ENCODE peak calls at places on chromosomes 5 and 9, in nine cellular contexts. One of them, this sample, is unnamed.
A peak's percentile ranks its signal among the peaks of the same experiment; 100 is the strongest.

GRCh38 chr9:6641561-6641960 is 4.0 kb downstream of the GLDC start:
- DNase-seq in fibroblast of lung: no peak
- DNase-seq in GM23338: no peak
- DNase-seq in mesenchymal stem cell: no peak
- DNase-seq in H9: no peak
- DNase-seq in neural progenitor cell: no peak
- DNase-seq in IMR-90: no peak
- DNase-seq in A549: no peak
- DNase-seq in neuronal stem cell: no peak
- DNase-seq in this sample: no peak

GRCh38 chr5:150263801-150264621 is 25.6 kb downstream of the CAMK2A start:
- DNase-seq in fibroblast of lung: peak; percentile 92
- DNase-seq in GM23338: no peak
- DNase-seq in mesenchymal stem cell: peak; percentile 84
- DNase-seq in H9: no peak
- DNase-seq in neural progenitor cell: no peak
- DNase-seq in IMR-90: peak; percentile 90
- DNase-seq in A549: peak; percentile 81
- DNase-seq in neuronal stem cell: no peak
- DNase-seq in this sample: no peak

GRCh38 chr9:93813221-93813620 is 141.9 kb downstream of the BARX1 start:
- DNase-seq in fibroblast of lung: no peak
- DNase-seq in GM23338: no peak
- DNase-seq in mesenchymal stem cell: no peak
- DNase-seq in H9: no peak
- DNase-seq in neural progenitor cell: no peak
- DNase-seq in IMR-90: no peak
- DNase-seq in A549: no peak
- DNase-seq in neuronal stem cell: no peak
- DNase-seq in this sample: no peak

GRCh38 chr5:172106511-172107356 is 81.3 kb downstream of the STK10 start:
- DNase-seq in fibroblast of lung: no peak
- DNase-seq in GM23338: peak; percentile 77
- DNase-seq in mesenchymal stem cell: peak; percentile 49
- DNase-seq in H9: peak; percentile 70
- DNase-seq in neural progenitor cell: peak; percentile 76
- DNase-seq in IMR-90: no peak
- DNase-seq in A549: peak; percentile 58
- DNase-seq in neuronal stem cell: peak; percentile 76
- DNase-seq in this sample: no peak

GRCh38 chr5:125140855-125141254 is 394.4 kb upstream of the ZNF608 start:
- DNase-seq in fibroblast of lung: peak; percentile 84
- DNase-seq in GM23338: no peak
- DNase-seq in mesenchymal stem cell: peak; percentile 96
- DNase-seq in H9: no peak
- DNase-seq in neural progenitor cell: peak; percentile 19
- DNase-seq in IMR-90: peak; percentile 93
- DNase-seq in A549: no peak
- DNase-seq in neuronal stem cell: no peak
- DNase-seq in this sample: peak; percentile 9

GRCh38 chr9:32500768-32501167 is 25.2 kb downstream of the RIGI start:
- DNase-seq in fibroblast of lung: peak; percentile 65
- DNase-seq in GM23338: no peak
- DNase-seq in mesenchymal stem cell: peak; percentile 63
- DNase-seq in H9: no peak
- DNase-seq in neural progenitor cell: no peak
- DNase-seq in IMR-90: peak; percentile 46
- DNase-seq in A549: peak; percentile 29
- DNase-seq in neuronal stem cell: no peak
- DNase-seq in this sample: peak; percentile 12

GRCh38 chr5:41707853-41708603 is 162.2 kb downstream of the OXCT1 start:
- DNase-seq in fibroblast of lung: peak; percentile 41
- DNase-seq in GM23338: peak; percentile 78
- DNase-seq in mesenchymal stem cell: peak; percentile 52
- DNase-seq in H9: peak; percentile 55
- DNase-seq in neural progenitor cell: peak; percentile 71
- DNase-seq in IMR-90: peak; percentile 76
- DNase-seq in A549: peak; percentile 2
- DNase-seq in neuronal stem cell: peak; percentile 9
- DNase-seq in this sample: peak; percentile 10

GRCh38 chr9:32991895-32992595 is 9.4 kb downstream of the APTX start:
- DNase-seq in fibroblast of lung: peak; percentile 32
- DNase-seq in GM23338: no peak
- DNase-seq in mesenchymal stem cell: no peak
- DNase-seq in H9: no peak
- DNase-seq in neural progenitor cell: no peak
- DNase-seq in IMR-90: peak; percentile 11
- DNase-seq in A549: no peak
- DNase-seq in neuronal stem cell: no peak
- DNase-seq in this sample: no peak

GRCh38 chr5:116360008-116360853 is 214.4 kb downstream of the SEMA6A start:
- DNase-seq in fibroblast of lung: peak; percentile 13
- DNase-seq in GM23338: no peak
- DNase-seq in mesenchymal stem cell: no peak
- DNase-seq in H9: no peak
- DNase-seq in neural progenitor cell: no peak
- DNase-seq in IMR-90: no peak
- DNase-seq in A549: no peak
- DNase-seq in neuronal stem cell: no peak
- DNase-seq in this sample: no peak

GRCh38 chr9:81717747-81718077 is 28.4 kb upstream of the TLE1 start:
- DNase-seq in fibroblast of lung: no peak
- DNase-seq in GM23338: no peak
- DNase-seq in mesenchymal stem cell: no peak
- DNase-seq in H9: no peak
- DNase-seq in neural progenitor cell: no peak
- DNase-seq in IMR-90: no peak
- DNase-seq in A549: no peak
- DNase-seq in neuronal stem cell: no peak
- DNase-seq in this sample: no peak

GRCh38 chr5:143717400-143717799 is 94.6 kb upstream of the HMHB1 start:
- DNase-seq in fibroblast of lung: peak; percentile 94
- DNase-seq in GM23338: no peak
- DNase-seq in mesenchymal stem cell: peak; percentile 23
- DNase-seq in H9: no peak
- DNase-seq in neural progenitor cell: no peak
- DNase-seq in IMR-90: peak; percentile 72
- DNase-seq in A549: no peak
- DNase-seq in neuronal stem cell: no peak
- DNase-seq in this sample: no peak

GRCh38 chr5:5344051-5344571 is 78.4 kb upstream of the ICE1 start:
- DNase-seq in fibroblast of lung: peak; percentile 33
- DNase-seq in GM23338: no peak
- DNase-seq in mesenchymal stem cell: no peak
- DNase-seq in H9: no peak
- DNase-seq in neural progenitor cell: no peak
- DNase-seq in IMR-90: no peak
- DNase-seq in A549: no peak
- DNase-seq in neuronal stem cell: no peak
- DNase-seq in this sample: no peak

GRCh38 chr5:72540759-72541438 is 33.7 kb upstream of the ZNF366 start:
- DNase-seq in fibroblast of lung: no peak
- DNase-seq in GM23338: no peak
- DNase-seq in mesenchymal stem cell: no peak
- DNase-seq in H9: no peak
- DNase-seq in neural progenitor cell: no peak
- DNase-seq in IMR-90: no peak
- DNase-seq in A549: no peak
- DNase-seq in neuronal stem cell: no peak
- DNase-seq in this sample: no peak

GRCh38 chr5:72541501-72542235 is 34.5 kb upstream of the ZNF366 start:
- DNase-seq in fibroblast of lung: no peak
- DNase-seq in GM23338: no peak
- DNase-seq in mesenchymal stem cell: no peak
- DNase-seq in H9: peak; percentile 42
- DNase-seq in neural progenitor cell: peak; percentile 43
- DNase-seq in IMR-90: no peak
- DNase-seq in A549: no peak
- DNase-seq in neuronal stem cell: no peak
- DNase-seq in this sample: no peak

GRCh38 chr5:72542695-72543094 is 35.5 kb upstream of the ZNF366 start:
- DNase-seq in fibroblast of lung: no peak
- DNase-seq in GM23338: no peak
- DNase-seq in mesenchymal stem cell: no peak
- DNase-seq in H9: no peak
- DNase-seq in neural progenitor cell: no peak
- DNase-seq in IMR-90: no peak
- DNase-seq in A549: no peak
- DNase-seq in neuronal stem cell: no peak
- DNase-seq in this sample: no peak

GRCh38 chr5:72543365-72543764 is 36.2 kb upstream of the ZNF366 start:
- DNase-seq in fibroblast of lung: peak; percentile 91
- DNase-seq in GM23338: no peak
- DNase-seq in mesenchymal stem cell: peak; percentile 78
- DNase-seq in H9: no peak
- DNase-seq in neural progenitor cell: no peak
- DNase-seq in IMR-90: peak; percentile 69
- DNase-seq in A549: no peak
- DNase-seq in neuronal stem cell: no peak
- DNase-seq in this sample: no peak

DNA sequence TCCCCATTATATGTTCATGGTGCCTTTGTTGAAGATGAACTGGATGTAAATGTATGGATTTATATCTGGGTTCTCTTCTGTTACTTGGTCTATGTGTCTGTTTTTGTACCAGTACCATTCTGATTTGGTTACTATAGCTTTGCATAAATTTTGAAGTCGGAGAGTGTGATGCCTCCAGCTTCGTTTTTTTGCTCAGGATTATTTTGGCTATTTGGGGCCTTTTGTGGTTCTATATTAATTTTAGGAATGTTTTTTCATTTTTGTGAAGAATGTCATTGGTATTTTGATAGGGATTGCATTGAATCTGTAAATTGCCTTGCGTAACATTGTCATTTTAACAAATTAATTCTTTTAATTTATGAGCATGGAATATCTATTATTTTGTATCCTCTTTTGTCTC is 36.6 kb upstream of the ZNF366 start:
- DNase-seq in fibroblast of lung: no peak
- DNase-seq in GM23338: no peak
- DNase-seq in mesenchymal stem cell: no peak
- DNase-seq in H9: no peak
- DNase-seq in neural progenitor cell: no peak
- DNase-seq in IMR-90: no peak
- DNase-seq in A549: no peak
- DNase-seq in neuronal stem cell: no peak
- DNase-seq in this sample: no peak
- H3K4me2 ChIP-seq in fibroblast of lung: no peak overlapping the region
- H3K4me2 ChIP-seq in GM23338: no peak overlapping the region
- H3K4me2 ChIP-seq in mesenchymal stem cell: no peak overlapping the region
- H3K4me2 ChIP-seq in H9: no peak overlapping the region
- H3K4me2 ChIP-seq in neural progenitor cell: no peak overlapping the region
- H3K4me2 ChIP-seq in IMR-90: no peak overlapping the region
- H3K4me2 ChIP-seq in A549: no peak overlapping the region
- H3K4me2 ChIP-seq in neuronal stem cell: no peak overlapping the region
- H3K4me2 ChIP-seq in this sample: no peak overlapping the region

GRCh38 chr5:2757563-2758311 is 6.3 kb upstream of the IRX2 start:
- DNase-seq in fibroblast of lung: peak; percentile 84
- DNase-seq in GM23338: peak; percentile 70
- DNase-seq in mesenchymal stem cell: no peak
- DNase-seq in H9: peak; percentile 40
- DNase-seq in neural progenitor cell: no peak
- DNase-seq in IMR-90: peak; percentile 22
- DNase-seq in A549: no peak
- DNase-seq in neuronal stem cell: no peak
- DNase-seq in this sample: no peak
- H3K4me2 ChIP-seq in fibroblast of lung: no peak overlapping the region
- H3K4me2 ChIP-seq in GM23338: peak overlapping the region; percentile 72
- H3K4me2 ChIP-seq in mesenchymal stem cell: no peak overlapping the region
- H3K4me2 ChIP-seq in H9: peak overlapping the region; percentile 70
- H3K4me2 ChIP-seq in neural progenitor cell: peak overlapping the region; percentile 87
- H3K4me2 ChIP-seq in IMR-90: no peak overlapping the region
- H3K4me2 ChIP-seq in A549: no peak overlapping the region
- H3K4me2 ChIP-seq in neuronal stem cell: no peak overlapping the region
- H3K4me2 ChIP-seq in this sample: no peak overlapping the region

GRCh38 chr9:36319806-36320205 is 61.6 kb upstream of the GNE start:
- DNase-seq in fibroblast of lung: no peak
- DNase-seq in GM23338: no peak
- DNase-seq in mesenchymal stem cell: no peak
- DNase-seq in H9: no peak
- DNase-seq in neural progenitor cell: no peak
- DNase-seq in IMR-90: no peak
- DNase-seq in A549: peak; percentile 58
- DNase-seq in neuronal stem cell: no peak
- DNase-seq in this sample: peak; percentile 66
- H3K4me2 ChIP-seq in fibroblast of lung: no peak overlapping the region
- H3K4me2 ChIP-seq in GM23338: no peak overlapping the region
- H3K4me2 ChIP-seq in mesenchymal stem cell: no peak overlapping the region
- H3K4me2 ChIP-seq in H9: no peak overlapping the region
- H3K4me2 ChIP-seq in neural progenitor cell: no peak overlapping the region
- H3K4me2 ChIP-seq in IMR-90: no peak overlapping the region
- H3K4me2 ChIP-seq in A549: peak overlapping the region; percentile 62
- H3K4me2 ChIP-seq in neuronal stem cell: no peak overlapping the region
- H3K4me2 ChIP-seq in this sample: peak overlapping the region; percentile 94

GRCh38 chr5:139340051-139340450 is 1.6 kb upstream of the PAIP2 start:
- DNase-seq in fibroblast of lung: peak; percentile 20
- DNase-seq in GM23338: no peak
- DNase-seq in mesenchymal stem cell: peak; percentile 39
- DNase-seq in H9: no peak
- DNase-seq in neural progenitor cell: no peak
- DNase-seq in IMR-90: peak; percentile 46
- DNase-seq in A549: no peak
- DNase-seq in neuronal stem cell: no peak
- DNase-seq in this sample: no peak
- H3K4me2 ChIP-seq in fibroblast of lung: no peak overlapping the region
- H3K4me2 ChIP-seq in GM23338: no peak overlapping the region
- H3K4me2 ChIP-seq in mesenchymal stem cell: no peak overlapping the region
- H3K4me2 ChIP-seq in H9: no peak overlapping the region
- H3K4me2 ChIP-seq in neural progenitor cell: no peak overlapping the region
- H3K4me2 ChIP-seq in IMR-90: no peak overlapping the region
- H3K4me2 ChIP-seq in A549: no peak overlapping the region
- H3K4me2 ChIP-seq in neuronal stem cell: no peak overlapping the region
- H3K4me2 ChIP-seq in this sample: no peak overlapping the region

DNA sequence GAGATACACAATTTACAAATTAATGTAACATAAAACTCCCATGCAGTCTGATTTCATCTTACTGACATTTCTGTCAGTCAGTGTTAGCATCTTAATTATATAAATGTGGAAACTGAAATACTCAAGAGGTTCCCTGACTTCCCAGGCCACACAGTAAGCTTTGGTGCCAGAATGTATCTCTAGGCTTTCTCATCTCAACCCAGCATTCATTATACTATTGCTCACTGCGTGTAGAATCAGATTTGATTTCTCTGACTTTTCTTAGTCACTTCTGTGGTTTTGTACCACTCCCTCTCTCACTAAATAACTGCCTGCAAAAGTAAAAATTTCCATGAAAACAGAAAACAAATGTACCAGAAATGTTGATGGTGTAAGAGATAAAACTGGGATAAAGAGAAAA is 31.7 kb upstream of the CDKN2B start:
- DNase-seq in fibroblast of lung: peak; percentile 90
- DNase-seq in GM23338: no peak
- DNase-seq in mesenchymal stem cell: peak; percentile 70
- DNase-seq in H9: no peak
- DNase-seq in neural progenitor cell: no peak
- DNase-seq in IMR-90: peak; percentile 69
- DNase-seq in A549: no peak
- DNase-seq in neuronal stem cell: no peak
- DNase-seq in this sample: no peak
- H3K4me2 ChIP-seq in fibroblast of lung: no peak overlapping the region
- H3K4me2 ChIP-seq in GM23338: no peak overlapping the region
- H3K4me2 ChIP-seq in mesenchymal stem cell: no peak overlapping the region
- H3K4me2 ChIP-seq in H9: no peak overlapping the region
- H3K4me2 ChIP-seq in neural progenitor cell: no peak overlapping the region
- H3K4me2 ChIP-seq in IMR-90: no peak overlapping the region
- H3K4me2 ChIP-seq in A549: no peak overlapping the region
- H3K4me2 ChIP-seq in neuronal stem cell: no peak overlapping the region
- H3K4me2 ChIP-seq in this sample: no peak overlapping the region

GRCh38 chr9:98147582-98147981 is 28.6 kb upstream of the TRIM14 start:
- DNase-seq in fibroblast of lung: peak; percentile 7
- DNase-seq in GM23338: no peak
- DNase-seq in mesenchymal stem cell: no peak
- DNase-seq in H9: no peak
- DNase-seq in neural progenitor cell: no peak
- DNase-seq in IMR-90: peak; percentile 13
- DNase-seq in A549: no peak
- DNase-seq in neuronal stem cell: no peak
- DNase-seq in this sample: no peak
- H3K4me2 ChIP-seq in fibroblast of lung: no peak overlapping the region
- H3K4me2 ChIP-seq in GM23338: no peak overlapping the region
- H3K4me2 ChIP-seq in mesenchymal stem cell: no peak overlapping the region
- H3K4me2 ChIP-seq in H9: no peak overlapping the region
- H3K4me2 ChIP-seq in neural progenitor cell: no peak overlapping the region
- H3K4me2 ChIP-seq in IMR-90: no peak overlapping the region
- H3K4me2 ChIP-seq in A549: no peak overlapping the region
- H3K4me2 ChIP-seq in neuronal stem cell: no peak overlapping the region
- H3K4me2 ChIP-seq in this sample: no peak overlapping the region

This sample was measured in HepG2.